ENCODE peak calls at places on chromosomes 16 and 17, in five cellular contexts. J is left cardiac atrium, Q is B cell, D is NCI-H345, S is HEK293T. A is an unnamed sample.
A peak's percentile ranks its signal among the peaks of the same experiment; 100 is the strongest.

GRCh38 chr16:6682142-6682811 is 650.4 kb upstream of the RBFOX1 start:
- DNase-seq in D (no peak), J (peak; percentile 18), Q (no peak), S (peak; percentile 56), A (peak; percentile 82)

GRCh38 chr17:50353600-50354195 is 7.8 kb downstream of the XYLT2 start:
- DNase-seq in J (no peak), S (no peak), D (no peak), Q (no peak), A (no peak)

GRCh38 chr17:74758846-74759163 is 10.4 kb downstream of the NHERF1 start:
- DNase-seq in J (no peak), S (no peak), D (no peak), Q (peak; percentile 59), A (no peak)

GRCh38 chr16:67151431-67152097 is 766 bp upstream of the B3GNT9 start:
- DNase-seq in S (no peak), J (no peak), D (no peak), Q (peak; percentile 31), A (no peak)

GRCh38 chr16:86608301-86608747 is 30.0 kb downstream of the FOXL1 start:
- DNase-seq in S (no peak), J (no peak), D (no peak), Q (no peak), A (no peak)

GRCh38 chr17:50909765-50910661 is 43.9 kb upstream of the TOB1 start:
- DNase-seq in S (no peak), J (no peak), Q (no peak), D (no peak), A (peak; percentile 42)

GRCh38 chr17:82734987-82735866 is at the start of gene FN3K:
- DNase-seq in D (peak; percentile 81), S (no peak), Q (peak; percentile 63), J (peak; percentile 79), A (peak; percentile 82)

GRCh38 chr16:56855936-56856335 is 9.1 kb upstream of the SLC12A3 start:
- DNase-seq in D (no peak), J (no peak), Q (no peak), S (no peak), A (no peak)

GRCh38 chr16:15879255-15879804 is 9.1 kb downstream of the CEP20 start:
- DNase-seq in S (no peak), J (no peak), D (peak; percentile 15), Q (no peak), A (no peak)

GRCh38 chr16:52976539-52977167 is 76.0 kb downstream of the CHD9NB start:
- DNase-seq in S (peak; percentile 42), Q (peak; percentile 16), D (peak; percentile 5), J (no peak), A (no peak)

GRCh38 chr17:31722251-31723056 is 136.6 kb downstream of the COPRS start:
- DNase-seq in S (no peak), D (no peak), J (no peak), Q (no peak), A (no peak)

GRCh38 chr17:15744885-15745284 is 12.8 kb downstream of the TBC1D26 start:
- DNase-seq in S (no peak), D (peak; percentile 89), Q (peak; percentile 13), J (no peak), A (no peak)

GRCh38 chr16:59320657-59321056 is 586.5 kb upstream of the GOT2 start:
- DNase-seq in Q (no peak), D (no peak), J (no peak), S (no peak), A (no peak)

GRCh38 chr17:38613981-38614779 is 8.4 kb upstream of the SRCIN1 start:
- DNase-seq in S (no peak), D (no peak), Q (no peak), J (no peak), A (no peak)

GRCh38 chr16:56411624-56412023 is 13.7 kb downstream of the AMFR start:
- DNase-seq in D (no peak), Q (no peak), J (no peak), S (no peak), A (no peak)

GRCh38 chr17:45985447-45985846 is 13.6 kb upstream of the STH start:
- DNase-seq in S (no peak), J (no peak), D (no peak), Q (no peak), A (no peak)

GRCh38 chr17:18953231-18953728 is 1.3 kb downstream of the SLC5A10 start:
- DNase-seq in D (no peak), Q (no peak), S (no peak), J (no peak), A (no peak)

GRCh38 chr16:15950167-15950854 is 895 bp downstream of the ABCC1 start:
- DNase-seq in D (no peak), Q (peak; percentile 59), S (peak; percentile 37), J (no peak), A (peak; percentile 65)

GRCh38 chr16:12191102-12191501 is 214.6 kb downstream of the SNX29 start:
- DNase-seq in J (no peak), Q (no peak), D (no peak), S (no peak), A (no peak)

GRCh38 chr17:40035162-40035559 is 19.0 kb downstream of the MED24 start:
- DNase-seq in Q (peak; percentile 28), J (no peak), D (no peak), S (peak; percentile 76), A (peak; percentile 60)

GRCh38 chr17:35130392-35130791 is 9.0 kb downstream of the FNDC8 start:
- DNase-seq in D (no peak), J (no peak), Q (no peak), S (no peak), A (no peak)

GRCh38 chr16:25126820-25127232 is 15.3 kb downstream of the LCMT1 start:
- DNase-seq in J (no peak), Q (no peak), S (peak; percentile 41), D (peak; percentile 6), A (no peak)

GRCh38 chr17:51365090-51365489 is 104.7 kb downstream of the UTP18 start:
- DNase-seq in Q (no peak), D (no peak), S (no peak), J (peak; percentile 36), A (no peak)

GRCh38 chr17:63647065-63647725 is 25.0 kb downstream of the MAP3K3 start:
- DNase-seq in S (no peak), D (no peak), Q (no peak), J (no peak), A (no peak)

GRCh38 chr17:81710514-81711308 is 1.4 kb upstream of the SLC25A10 start:
- DNase-seq in D (no peak), Q (no peak), S (no peak), J (no peak), A (no peak)

GRCh38 chr17:45146616-45147101 is 1.6 kb upstream of the HEXIM1 start:
- DNase-seq in Q (no peak), D (no peak), S (no peak), J (peak; percentile 35), A (peak; percentile 82)

GRCh38 chr17:64024215-64024654 is 3.8 kb upstream of the ICAM2 start:
- DNase-seq in D (no peak), S (no peak), Q (no peak), J (no peak), A (peak; percentile 9)